ENCODE peak calls at places on chromosome 22, in four cellular contexts. H is effector memory CD4-positive, alpha-beta T cell; Q is fibroblast of lung; G is left ventricle myocardium inferior. E is an unnamed sample. For H3K36me3, the result is how much of the 10 kb centered on the place peaks cover.

GRCh38 chr22:29041408-29041807 is 20.2 kb downstream of the C22orf31 start:
- DNase-seq in H (no peak), Q (peak), G (no peak), E (no peak)

GRCh38 chr22:39898997-39899396 is 1.9 kb upstream of the GRAP2 start:
- DNase-seq in H (no peak), Q (no peak), G (no peak), E (no peak)

GRCh38 chr22:49011769-49012598 is 815.7 kb downstream of the BRD1 start:
- DNase-seq in H (no peak), Q (no peak), G (no peak), E (no peak)

GRCh38 chr22:39259698-39260097 is 14.9 kb upstream of the PDGFB start:
- DNase-seq in H (no peak), Q (no peak), G (no peak), E (no peak)

GRCh38 chr22:47198801-47199251 is 436.4 kb downstream of the TBC1D22A start:
- DNase-seq in H (no peak), Q (no peak), G (no peak), E (no peak)

GRCh38 chr22:26479043-26479791 is 4.4 kb downstream of the HPS4 start:
- DNase-seq in H (no peak), Q (no peak), G (no peak), E (no peak)

GRCh38 chr22:44217346-44217745 is 36.6 kb downstream of the PARVG start:
- DNase-seq in H (no peak), Q (no peak), G (no peak), E (no peak)

GRCh38 chr22:38843201-38843715 is 570 bp downstream of the NPTXR start:
- DNase-seq in H (peak), Q (peak), G (peak), E (no peak)

GRCh38 chr22:18042685-18043084 is 18.3 kb upstream of the MICAL3 start:
- DNase-seq in H (no peak), Q (peak), G (no peak), E (no peak)

GRCh38 chr22:46575915-46576555 is 38.6 kb upstream of the CELSR1 start:
- DNase-seq in H (no peak), Q (no peak), G (peak), E (no peak)

GRCh38 chr22:25630446-25630845 is 66.0 kb downstream of the GRK3 start:
- DNase-seq in H (no peak), Q (no peak), G (no peak), E (no peak)

GRCh38 chr22:28123989-28124766 is 205.1 kb upstream of the PITPNB start:
- DNase-seq in H (no peak), Q (no peak), G (no peak), E (no peak)

GRCh38 chr22:17914474-17914873 is 109.9 kb downstream of the MICAL3 start:
- DNase-seq in H (no peak), Q (no peak), G (no peak), E (no peak)

GRCh38 chr22:28442951-28443876 is 236.4 kb downstream of the TTC28 start:
- DNase-seq in H (no peak), Q (peak), G (peak), E (peak)

GRCh38 chr22:45889539-45890350 is 87.2 kb downstream of the WNT7B start:
- DNase-seq in H (no peak), Q (peak), G (peak), E (no peak)

GRCh38 chr22:42856179-42856864 is 751 bp downstream of the ARFGAP3 start:
- DNase-seq in H (peak), Q (peak), G (peak), E (no peak)

GRCh38 chr22:49541451-49542230 is 286.0 kb downstream of the BRD1 start:
- DNase-seq in H (no peak), Q (no peak), G (no peak), E (no peak)

GRCh38 chr22:47030143-47030641 is 267.7 kb downstream of the TBC1D22A start:
- DNase-seq in H (no peak), Q (no peak), G (no peak), E (peak)

GRCh38 chr22:49958961-49959781 is 1.4 kb upstream of the PIM3 start:
- DNase-seq in H (no peak), Q (no peak), G (peak), E (no peak)

GRCh38 chr22:35367331-35367886 is 13.5 kb upstream of the HMOX1 start:
- DNase-seq in H (no peak), Q (peak), G (no peak), E (no peak)

GRCh38 chr22:28222976-28223375 is 303.9 kb upstream of the PITPNB start:
- DNase-seq in H (no peak), Q (no peak), G (no peak), E (no peak)

GRCh38 chr22:39821008-39821407 is 72.6 kb downstream of the ENTHD1 start:
- DNase-seq in H (no peak), Q (no peak), G (no peak), E (no peak)

GRCh38 chr22:39316440-39317083 is 2.9 kb downstream of the RPL3 start:
- DNase-seq in H (peak), Q (peak), G (peak), E (peak)

DNA sequence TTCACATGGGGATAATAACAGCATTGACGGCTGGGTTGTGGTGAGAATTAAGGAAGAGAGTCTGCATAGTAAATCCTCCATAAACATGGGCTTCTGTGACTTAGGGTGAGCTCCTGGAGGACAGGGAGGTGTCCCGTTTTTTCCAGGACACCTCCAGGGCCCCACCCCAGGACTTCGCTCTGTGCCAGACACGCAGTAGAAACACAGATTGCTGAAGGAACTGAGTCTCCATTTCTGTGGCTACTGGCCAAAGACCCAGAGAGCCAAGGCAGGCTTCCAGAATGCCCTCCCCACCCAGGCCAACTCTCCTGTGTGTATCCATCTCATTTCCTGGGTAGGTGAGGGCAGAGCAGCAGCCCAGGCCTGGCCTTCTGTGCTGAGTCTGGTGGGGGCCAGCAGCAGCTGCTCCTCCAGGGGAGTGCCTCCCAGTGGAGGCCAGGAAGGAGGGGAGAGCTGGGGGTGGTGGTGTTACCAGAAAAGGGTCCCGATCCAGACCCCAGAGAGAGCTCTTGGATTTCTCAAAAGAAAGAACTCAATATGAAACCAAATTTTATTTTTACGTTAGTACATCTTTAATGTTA is 9.5 kb upstream of the RFPL3 start:
- DNase-seq in H (no peak), Q (no peak), G (no peak), E (no peak)
- H3K36me3 ChIP-seq in H (under half), Q (under half), G (under half), E (under half)

DNA sequence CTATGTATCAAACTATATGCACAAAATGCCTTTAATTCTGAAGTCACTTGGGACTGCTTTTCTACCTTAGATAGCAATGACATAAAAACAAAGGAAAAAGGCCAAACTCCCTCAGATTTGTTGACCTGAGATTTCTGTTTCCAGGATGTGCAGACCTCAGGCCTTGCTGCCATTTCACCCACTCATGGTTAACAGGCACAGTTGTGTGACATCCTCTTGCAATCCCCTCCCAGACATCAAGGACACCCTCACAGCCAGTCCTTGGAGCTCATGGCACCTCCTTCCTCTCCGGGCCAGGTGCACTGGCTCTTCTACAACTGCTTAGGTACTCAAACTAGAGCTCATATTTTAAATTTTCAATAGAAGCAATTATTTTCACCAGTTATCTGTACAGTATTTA is 37.3 kb downstream of the SERPIND1 start:
- DNase-seq in H (no peak), Q (no peak), G (no peak), E (no peak)
- H3K36me3 ChIP-seq in H (half or more), Q (under half), G (half or more), E (half or more)

GRCh38 chr22:23713696-23714595 is 23.1 kb downstream of the RGL4 start:
- DNase-seq in H (no peak), Q (no peak), G (no peak), E (no peak)
- H3K36me3 ChIP-seq in H (under half), Q (under half), G (half or more), E (half or more)

GRCh38 chr22:37519268-37520195 is at the start of gene CARD10:
- DNase-seq in H (no peak), Q (no peak), G (peak), E (no peak)
- H3K36me3 ChIP-seq in H (under half), Q (under half), G (under half), E (under half)

DNA sequence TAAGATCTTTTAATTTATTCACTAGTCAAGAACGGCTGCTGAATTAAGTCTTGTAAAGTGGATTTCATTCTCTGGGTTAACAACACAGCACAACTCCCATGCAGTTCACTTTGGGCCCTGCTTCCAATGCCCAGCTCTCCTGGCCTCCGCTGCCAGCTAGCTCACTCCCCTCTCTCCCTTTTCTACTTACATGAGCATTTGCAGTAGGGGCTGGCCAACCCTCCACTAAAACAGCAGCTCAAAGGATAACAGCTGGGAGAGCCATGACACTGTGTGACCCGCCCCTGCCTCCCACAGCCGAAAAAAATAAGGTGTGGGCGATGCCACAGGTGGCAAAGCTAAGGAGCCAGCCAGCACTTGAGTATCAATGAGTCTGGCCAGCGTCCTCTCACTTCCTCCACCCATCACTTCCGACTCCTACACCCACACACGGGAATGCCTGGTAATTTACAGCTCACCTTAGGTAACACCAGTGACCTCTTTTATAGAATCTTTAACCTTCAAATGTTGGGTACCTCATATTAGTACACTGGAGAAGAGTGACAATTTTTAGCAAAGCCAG is 56.8 kb downstream of the DGCR2 start:
- DNase-seq in H (no peak), Q (no peak), G (no peak), E (no peak)
- H3K36me3 ChIP-seq in H (half or more), Q (under half), G (half or more), E (half or more)

DNA sequence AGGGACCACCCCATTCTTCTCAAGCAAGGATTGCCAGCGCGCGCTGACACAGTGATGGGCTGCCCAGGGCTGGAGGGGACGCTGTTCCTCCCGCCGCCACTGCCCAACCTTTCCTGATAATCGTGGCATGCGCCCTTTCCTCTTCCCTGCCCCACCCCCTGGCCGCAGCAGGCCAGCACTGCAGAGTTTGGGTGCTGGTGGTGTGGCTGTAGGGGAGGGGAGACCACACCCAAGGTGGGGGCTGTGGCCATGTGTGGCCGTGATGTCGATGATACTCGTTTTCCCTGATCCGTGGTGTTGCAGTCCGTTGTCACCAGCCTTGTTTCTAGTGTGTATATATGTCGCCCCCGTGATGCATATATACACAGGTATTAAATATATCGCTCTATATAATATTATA is 22.8 kb upstream of the TEF start:
- DNase-seq in H (no peak), Q (no peak), G (no peak), E (no peak)
- H3K36me3 ChIP-seq in H (under half), Q (under half), G (under half), E (under half)

GRCh38 chr22:24322522-24322921 is 51.9 kb downstream of the SPECC1L start:
- DNase-seq in H (no peak), Q (no peak), G (no peak), E (no peak)
- H3K36me3 ChIP-seq in H (under half), Q (under half), G (half or more), E (under half)

DNA sequence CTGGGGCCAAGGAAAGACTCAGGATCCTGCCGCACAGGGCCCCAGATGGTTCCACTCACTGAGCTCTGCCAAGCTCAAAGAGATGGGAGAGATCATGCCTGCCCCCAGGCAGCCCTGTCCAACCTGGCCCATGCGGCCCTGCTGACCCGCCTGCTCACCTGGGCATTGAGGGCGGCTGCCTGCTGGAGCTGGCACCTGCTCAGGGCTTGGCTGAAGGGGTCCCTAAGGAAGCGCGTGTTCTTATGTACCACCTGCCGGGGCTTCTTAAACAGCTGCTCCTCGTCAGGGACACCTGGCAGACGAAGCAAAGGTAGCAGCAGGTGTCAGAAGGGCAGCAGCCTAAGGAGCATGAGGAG is 5.5 kb downstream of the ESS2 start:
- DNase-seq in H (no peak), Q (no peak), G (no peak), E (no peak)
- H3K36me3 ChIP-seq in H (half or more), Q (under half), G (half or more), E (under half)

DNA sequence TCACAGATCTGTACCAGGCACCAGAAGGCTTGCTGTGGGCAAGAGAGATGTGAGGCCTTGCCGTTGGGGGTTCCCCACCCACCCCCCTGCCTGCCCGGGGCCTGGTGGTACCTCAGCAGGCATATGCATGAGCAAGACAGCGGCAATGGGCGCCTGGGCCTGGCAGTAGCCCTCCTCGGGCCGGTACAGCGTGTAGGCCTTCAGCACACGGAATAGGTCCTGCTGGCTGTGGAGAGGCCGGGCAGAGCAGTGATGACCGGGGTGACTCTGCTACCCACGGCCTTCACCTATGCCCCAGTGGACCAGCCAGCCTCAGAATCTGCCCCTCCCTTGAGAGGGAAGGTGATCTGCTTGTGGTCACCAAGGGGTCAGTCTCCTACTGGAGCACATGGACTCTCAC is 5.5 kb upstream of the CASTOR1 start:
- DNase-seq in H (no peak), Q (no peak), G (no peak), E (no peak)
- H3K36me3 ChIP-seq in H (half or more), Q (under half), G (half or more), E (under half)

E was measured in tibial nerve.